ENCODE peak calls at places on chromosomes 16 and 17, in ten cellular contexts. Q is transverse colon, N is MM.1S, H is IMR-90, G is cardiac muscle cell, X is Peyer's patch, B is OCI-LY7, J is pancreas, C is endothelial cell of umbilical vein, F is A673. P is an unnamed sample. For H3K4me1, the result is how much of the 10 kb centered on the place peaks cover.

GRCh38 chr17:80910043-80910442 is 81.6 kb upstream of the CHMP6 start:
- DNase-seq in Q (no peak), N (peak), H (no peak), G (no peak), X (no peak), B (no peak), J (no peak), C (no peak), F (no peak), P (no peak)

GRCh38 chr17:42852351-42852750 is 1.4 kb downstream of the AOC3 start:
- DNase-seq in Q (no peak), N (no peak), H (no peak), G (no peak), X (no peak), B (no peak), J (no peak), C (no peak), F (no peak), P (no peak)

GRCh38 chr17:57465551-57465950 is 209.2 kb downstream of the MSI2 start:
- DNase-seq in Q (no peak), N (no peak), H (no peak), G (no peak), X (no peak), B (no peak), J (no peak), C (no peak), F (no peak), P (no peak)

GRCh38 chr17:230371-230770 is 48.9 kb upstream of the DOC2B start:
- DNase-seq in Q (peak), N (no peak), H (no peak), G (no peak), X (no peak), B (no peak), J (peak), C (no peak), F (no peak), P (no peak)

GRCh38 chr17:59963738-59964454 is 644 bp downstream of the RNFT1 start:
- DNase-seq in Q (peak), N (peak), H (peak), G (peak), X (peak), B (peak), J (peak), C (peak), F (peak), P (peak)

GRCh38 chr16:11407047-11407982 is 62.1 kb downstream of the RMI2 start:
- DNase-seq in Q (peak), N (peak), H (peak), G (peak), X (peak), B (peak), J (peak), C (peak), F (peak), P (peak)

GRCh38 chr17:3917391-3917931 is 1.2 kb upstream of the P2RX1 start:
- DNase-seq in Q (peak), N (no peak), H (peak), G (peak), X (no peak), B (no peak), J (no peak), C (peak), F (no peak), P (no peak)

GRCh38 chr16:70730944-70731343 is 45.1 kb upstream of the MTSS2 start:
- DNase-seq in Q (no peak), N (no peak), H (no peak), G (no peak), X (no peak), B (no peak), J (no peak), C (no peak), F (no peak), P (no peak)

GRCh38 chr16:68469728-68470460 is 21.6 kb upstream of the SMPD3 start:
- DNase-seq in Q (no peak), N (peak), H (no peak), G (no peak), X (peak), B (no peak), J (no peak), C (peak), F (no peak), P (peak)

GRCh38 chr17:61402978-61403845 is 3.6 kb downstream of the TBX2 start:
- DNase-seq in Q (no peak), N (no peak), H (peak), G (no peak), X (no peak), B (no peak), J (no peak), C (no peak), F (peak), P (peak)

GRCh38 chr17:5500247-5500803 is 14.0 kb downstream of the MIS12 start:
- DNase-seq in Q (no peak), N (no peak), H (peak), G (no peak), X (no peak), B (no peak), J (no peak), C (peak), F (peak), P (no peak)

GRCh38 chr16:31362476-31363405 is 7.8 kb downstream of the ITGAX start:
- DNase-seq in Q (no peak), N (no peak), H (no peak), G (no peak), X (no peak), B (no peak), J (no peak), C (no peak), F (no peak), P (no peak)

GRCh38 chr16:2751577-2752034 is 832 bp upstream of the SRRM2 start:
- DNase-seq in Q (peak), N (no peak), H (no peak), G (no peak), X (peak), B (peak), J (no peak), C (no peak), F (no peak), P (no peak)

GRCh38 chr17:55577687-55578086 is 66.4 kb upstream of the SMIM36 start:
- DNase-seq in Q (no peak), N (peak), H (peak), G (no peak), X (peak), B (no peak), J (no peak), C (no peak), F (no peak), P (no peak)

GRCh38 chr16:69566437-69567030 is 768 bp downstream of the NFAT5 start:
- DNase-seq in Q (peak), N (peak), H (peak), G (peak), X (peak), B (peak), J (peak), C (peak), F (peak), P (peak)

DNA sequence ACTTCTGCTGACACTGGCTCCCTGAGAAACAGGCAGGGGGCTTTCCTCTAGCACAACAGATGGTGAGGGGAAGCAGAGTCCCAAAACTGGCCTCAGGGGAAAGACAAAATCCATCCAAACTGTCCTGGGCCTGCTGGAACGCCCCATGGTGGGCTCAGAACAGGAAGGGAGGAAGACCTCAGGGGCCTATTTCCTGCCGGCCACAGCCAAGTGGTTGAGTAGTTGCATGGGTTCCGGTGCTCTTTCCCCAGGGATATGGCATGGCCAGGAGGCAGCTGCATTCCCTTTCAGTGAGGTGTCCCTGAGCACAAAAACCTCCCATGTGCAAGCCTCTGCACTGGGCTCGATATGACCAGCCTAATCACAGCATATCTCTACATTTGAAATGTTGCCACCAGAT is 303.0 kb upstream of the IRX5 start:
- DNase-seq in Q (no peak), N (no peak), H (no peak), G (peak), X (no peak), B (no peak), J (no peak), C (no peak), F (no peak), P (no peak)
- H3K4me1 ChIP-seq in Q (under half), N (under half), H (under half), G (under half), X (under half), B (under half), J (under half), C (under half), F (under half), P (under half)

GRCh38 chr16:89408315-89408714 is 82.0 kb downstream of the ANKRD11 start:
- DNase-seq in Q (no peak), N (no peak), H (no peak), G (no peak), X (no peak), B (no peak), J (peak), C (no peak), F (no peak), P (no peak)
- H3K4me1 ChIP-seq in Q (half or more), N (under half), H (under half), G (under half), X (under half), B (under half), J (half or more), C (under half), F (under half), P (half or more)

GRCh38 chr16:8869212-8869987 is 594 bp upstream of the CARHSP1 start:
- DNase-seq in Q (no peak), N (no peak), H (no peak), G (no peak), X (no peak), B (peak), J (no peak), C (no peak), F (peak), P (no peak)
- H3K4me1 ChIP-seq in Q (half or more), N (under half), H (under half), G (under half), X (under half), B (half or more), J (under half), C (under half), F (under half), P (under half)

GRCh38 chr17:76700290-76700626 is 10.5 kb downstream of the MXRA7 start:
- DNase-seq in Q (no peak), N (no peak), H (no peak), G (no peak), X (no peak), B (no peak), J (no peak), C (no peak), F (no peak), P (no peak)

GRCh38 chr17:76700627-76701470 is 9.9 kb downstream of the MXRA7 start:
- DNase-seq in Q (peak), N (no peak), H (peak), G (peak), X (peak), B (no peak), J (no peak), C (peak), F (no peak), P (peak)

GRCh38 chr17:76695059-76695892 is 15.5 kb downstream of the MXRA7 start:
- DNase-seq in Q (no peak), N (peak), H (no peak), G (no peak), X (no peak), B (no peak), J (no peak), C (no peak), F (no peak), P (no peak)

GRCh38 chr17:76697702-76698465 is 12.9 kb downstream of the MXRA7 start:
- DNase-seq in Q (no peak), N (no peak), H (peak), G (peak), X (no peak), B (no peak), J (no peak), C (no peak), F (peak), P (peak)

DNA sequence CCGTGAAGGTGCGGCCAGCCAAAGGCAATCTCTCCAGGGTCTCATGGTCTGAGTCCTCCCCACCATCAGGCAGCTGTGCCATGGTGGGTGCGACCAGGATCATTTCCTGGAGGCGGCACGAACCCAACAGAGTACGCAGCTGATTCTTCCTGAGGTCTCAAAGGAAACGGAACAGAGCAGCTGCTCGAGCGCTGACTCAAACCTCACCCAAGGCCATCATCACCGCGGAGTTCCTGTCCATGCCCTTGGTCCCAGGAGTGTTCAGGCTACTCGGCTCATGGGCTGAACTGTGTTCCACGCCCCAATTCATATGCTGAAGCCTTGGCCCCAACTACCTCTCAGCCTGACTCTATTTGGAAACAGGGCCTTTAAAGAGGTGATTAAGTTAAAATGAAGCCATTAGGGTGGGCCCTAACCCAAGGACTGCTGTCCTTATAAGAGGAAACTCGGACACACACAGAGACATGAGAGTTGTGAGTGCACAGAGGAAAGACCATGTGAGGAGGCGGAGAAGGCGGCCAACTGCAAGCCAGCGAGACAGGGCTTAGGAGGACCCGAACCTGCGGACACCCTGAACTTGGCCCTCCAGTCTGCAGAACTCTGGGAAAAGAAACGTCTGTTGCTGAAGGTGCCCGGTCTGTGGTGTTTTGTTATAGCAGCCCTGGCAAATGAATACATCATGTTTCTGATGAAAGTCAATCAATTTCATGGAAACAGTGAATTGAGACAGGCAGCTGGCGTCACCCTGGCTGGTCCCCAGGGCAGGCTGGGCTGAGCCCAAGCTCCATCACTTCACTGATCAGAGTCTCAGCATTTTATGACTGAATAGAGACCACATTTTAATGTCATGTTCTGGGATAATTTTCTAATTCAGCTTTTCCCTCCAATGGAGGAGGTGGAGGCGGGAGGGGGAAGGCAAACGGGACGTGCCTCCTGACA is 13.7 kb downstream of the MXRA7 start:
- DNase-seq in Q (no peak), N (no peak), H (no peak), G (peak), X (peak), B (peak), J (no peak), C (peak), F (no peak), P (no peak)
- H3K4me1 ChIP-seq in Q (half or more), N (under half), H (under half), G (under half), X (under half), B (under half), J (under half), C (under half), F (under half), P (half or more)

GRCh38 chr17:74755533-74755932 is 7.1 kb downstream of the NHERF1 start:
- DNase-seq in Q (no peak), N (no peak), H (no peak), G (no peak), X (no peak), B (no peak), J (no peak), C (no peak), F (no peak), P (no peak)
- H3K4me1 ChIP-seq in Q (half or more), N (half or more), H (under half), G (under half), X (under half), B (under half), J (half or more), C (under half), F (under half), P (under half)

GRCh38 chr16:89418352-89418751 is 72.0 kb downstream of the ANKRD11 start:
- DNase-seq in Q (no peak), N (no peak), H (no peak), G (no peak), X (no peak), B (no peak), J (no peak), C (no peak), F (no peak), P (no peak)

GRCh38 chr16:89422905-89423630 is 67.3 kb downstream of the ANKRD11 start:
- DNase-seq in Q (no peak), N (peak), H (peak), G (peak), X (peak), B (no peak), J (no peak), C (no peak), F (no peak), P (no peak)

GRCh38 chr16:89417352-89417751 is 73.0 kb downstream of the ANKRD11 start:
- DNase-seq in Q (no peak), N (no peak), H (no peak), G (no peak), X (no peak), B (no peak), J (no peak), C (no peak), F (no peak), P (no peak)

GRCh38 chr16:89422527-89422904 is 67.8 kb downstream of the ANKRD11 start:
- DNase-seq in Q (no peak), N (peak), H (peak), G (peak), X (peak), B (no peak), J (no peak), C (peak), F (no peak), P (no peak)

GRCh38 chr16:89420204-89420603 is 70.2 kb downstream of the ANKRD11 start:
- DNase-seq in Q (no peak), N (no peak), H (no peak), G (no peak), X (no peak), B (no peak), J (no peak), C (no peak), F (no peak), P (no peak)
- H3K4me1 ChIP-seq in Q (under half), N (under half), H (under half), G (under half), X (under half), B (under half), J (under half), C (under half), F (under half), P (under half)

DNA sequence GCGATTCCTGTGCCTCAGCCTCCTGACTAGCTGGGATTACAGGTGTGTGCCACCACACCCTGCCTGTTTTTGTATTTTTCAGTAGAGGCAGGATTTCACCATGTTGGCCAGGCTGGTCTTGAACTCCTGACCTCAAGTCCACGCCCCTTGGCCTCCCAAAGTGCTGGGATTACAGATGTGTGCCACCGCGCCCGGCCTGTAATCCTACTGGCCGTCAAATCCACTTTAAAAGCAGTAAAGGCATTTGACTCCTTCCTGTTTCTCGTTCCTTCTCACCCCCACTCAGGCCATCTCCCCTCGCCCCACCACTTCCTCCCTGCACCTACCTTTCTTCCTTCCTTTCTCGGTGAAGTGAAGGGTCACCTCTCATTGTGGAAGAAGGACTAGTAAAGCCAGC is 69.4 kb upstream of the CREBBP start:
- DNase-seq in Q (no peak), N (no peak), H (no peak), G (no peak), X (no peak), B (no peak), J (no peak), C (no peak), F (no peak), P (no peak)
- H3K4me1 ChIP-seq in Q (under half), N (under half), H (under half), G (under half), X (under half), B (under half), J (under half), C (under half), F (half or more), P (half or more)

DNA sequence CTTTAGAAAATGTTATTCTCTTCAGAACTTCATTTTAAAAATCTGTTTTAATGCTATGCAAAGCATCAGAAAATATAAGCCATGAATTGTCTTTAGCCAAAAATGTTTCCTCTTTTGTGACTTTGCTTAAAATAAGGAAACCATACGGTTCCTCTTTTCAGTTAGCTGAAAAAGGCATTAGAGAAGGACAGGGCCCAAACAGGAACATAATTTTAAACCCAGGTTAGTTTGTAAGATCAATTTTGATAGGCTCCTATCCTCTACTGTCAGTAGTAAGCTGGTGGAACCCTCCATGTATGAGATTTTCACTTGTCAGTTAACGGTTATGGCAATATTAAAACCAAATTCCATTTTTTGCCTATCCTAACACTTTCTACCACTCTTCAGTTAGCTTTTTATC is 4.3 kb downstream of the EVI2B start:
- DNase-seq in Q (no peak), N (peak), H (no peak), G (no peak), X (no peak), B (peak), J (no peak), C (no peak), F (no peak), P (no peak)
- H3K4me1 ChIP-seq in Q (under half), N (under half), H (under half), G (under half), X (under half), B (under half), J (under half), C (under half), F (under half), P (under half)

GRCh38 chr16:10322723-10323527 is 62.9 kb upstream of the ATF7IP2 start:
- DNase-seq in Q (no peak), N (no peak), H (no peak), G (no peak), X (no peak), B (no peak), J (no peak), C (no peak), F (no peak), P (no peak)
- H3K4me1 ChIP-seq in Q (under half), N (under half), H (under half), G (under half), X (under half), B (under half), J (under half), C (under half), F (under half), P (under half)

GRCh38 chr17:46181940-46182339 is 11.3 kb downstream of the KANSL1 start:
- DNase-seq in Q (no peak), N (no peak), H (no peak), G (no peak), X (no peak), B (no peak), J (no peak), C (no peak), F (no peak), P (no peak)

GRCh38 chr17:46180895-46181279 is 12.3 kb downstream of the KANSL1 start:
- DNase-seq in Q (no peak), N (no peak), H (no peak), G (no peak), X (no peak), B (no peak), J (no peak), C (no peak), F (no peak), P (peak)

GRCh38 chr17:46179375-46179999 is 13.7 kb downstream of the KANSL1 start:
- DNase-seq in Q (no peak), N (no peak), H (no peak), G (no peak), X (no peak), B (no peak), J (no peak), C (no peak), F (peak), P (no peak)

GRCh38 chr17:46184696-46185095 is 8.5 kb downstream of the KANSL1 start:
- DNase-seq in Q (no peak), N (no peak), H (no peak), G (no peak), X (no peak), B (no peak), J (no peak), C (no peak), F (no peak), P (no peak)

DNA sequence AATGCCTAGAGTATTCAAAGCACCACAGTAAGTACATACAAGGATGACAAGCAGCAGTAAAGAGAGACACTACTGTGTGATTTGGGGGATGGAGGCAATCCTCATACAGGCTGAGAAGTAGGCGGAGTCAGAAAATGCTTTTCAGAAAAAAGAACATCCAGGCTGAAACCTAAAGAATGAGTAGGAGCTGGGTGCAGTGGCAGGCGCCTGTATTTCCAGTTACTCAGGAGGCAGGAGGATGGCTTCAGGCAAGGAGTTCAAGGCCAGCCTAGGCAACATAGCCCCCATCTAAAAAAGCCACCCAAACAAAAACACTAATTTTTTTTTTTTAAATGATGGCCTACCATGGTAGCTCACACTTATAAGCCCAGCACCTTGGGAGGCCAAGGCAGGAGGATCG is 10.3 kb downstream of the KANSL1 start:
- DNase-seq in Q (no peak), N (no peak), H (no peak), G (no peak), X (no peak), B (no peak), J (no peak), C (no peak), F (peak), P (no peak)
- H3K4me1 ChIP-seq in Q (half or more), N (under half), H (under half), G (half or more), X (under half), B (half or more), J (under half), C (under half), F (half or more), P (under half)

P was measured in adipocyte.